ENCODE peak calls at places on chromosomes 6 and 20, in ten cellular contexts. X, E, O, V, M, L, H, C, N and I are unnamed samples.

GRCh38 chr6:79984261-79984660 is 20.2 kb upstream of the TTK start:
- DNase-seq in X (no peak), E (no peak), O (peak), V (no peak), M (peak), L (no peak), H (peak), C (peak), N (no peak), I (no peak)

GRCh38 chr20:60063739-60064138 is 105.5 kb downstream of the CDH26 start:
- DNase-seq in X (no peak), E (no peak), O (no peak), V (no peak), M (no peak), L (no peak), H (no peak), C (no peak), N (no peak), I (no peak)

GRCh38 chr6:11363881-11364576 is 131.6 kb upstream of the NEDD9 start:
- DNase-seq in X (no peak), E (no peak), O (peak), V (peak), M (no peak), L (no peak), H (peak), C (peak), N (no peak), I (no peak)

GRCh38 chr6:11368264-11368663 is 135.8 kb upstream of the NEDD9 start:
- DNase-seq in X (no peak), E (no peak), O (no peak), V (no peak), M (no peak), L (no peak), H (no peak), C (no peak), N (no peak), I (no peak)

GRCh38 chr20:31633339-31633914 is 4.3 kb upstream of the COX4I2 start:
- DNase-seq in X (no peak), E (no peak), O (no peak), V (no peak), M (no peak), L (no peak), H (no peak), C (no peak), N (no peak), I (no peak)

GRCh38 chr6:71012871-71013456 is 56.1 kb upstream of the B3GAT2 start:
- DNase-seq in X (peak), E (peak), O (no peak), V (no peak), M (peak), L (peak), H (peak), C (peak), N (no peak), I (no peak)

GRCh38 chr6:108115598-108116058 is 41.1 kb upstream of the OSTM1 start:
- DNase-seq in X (no peak), E (no peak), O (no peak), V (no peak), M (peak), L (no peak), H (peak), C (no peak), N (peak), I (no peak)

GRCh38 chr6:136783495-136784270 is 8.6 kb downstream of the MAP3K5 start:
- DNase-seq in X (no peak), E (no peak), O (no peak), V (no peak), M (no peak), L (no peak), H (no peak), C (no peak), N (no peak), I (no peak)

GRCh38 chr20:11216451-11217314 is 542.9 kb upstream of the JAG1 start:
- DNase-seq in X (peak), E (no peak), O (no peak), V (no peak), M (peak), L (no peak), H (no peak), C (no peak), N (peak), I (no peak)

GRCh38 chr6:22764521-22764920 is 195.2 kb downstream of the HDGFL1 start:
- DNase-seq in X (no peak), E (no peak), O (no peak), V (no peak), M (peak), L (no peak), H (no peak), C (peak), N (no peak), I (no peak)

GRCh38 chr6:64504509-64504908 is 868.9 kb downstream of the PHF3 start:
- DNase-seq in X (no peak), E (no peak), O (no peak), V (no peak), M (no peak), L (no peak), H (peak), C (peak), N (no peak), I (no peak)

GRCh38 chr6:5674141-5674540 is 332.6 kb downstream of the NRN1 start:
- DNase-seq in X (no peak), E (no peak), O (no peak), V (no peak), M (peak), L (no peak), H (no peak), C (no peak), N (no peak), I (no peak)

GRCh38 chr6:29602564-29603361 is 17.8 kb downstream of the OR2H2 start:
- DNase-seq in X (peak), E (peak), O (no peak), V (no peak), M (no peak), L (no peak), H (peak), C (no peak), N (no peak), I (no peak)

GRCh38 chr6:10588562-10589428 is 67.6 kb downstream of the GCNT2 start:
- DNase-seq in X (no peak), E (no peak), O (no peak), V (no peak), M (no peak), L (no peak), H (no peak), C (no peak), N (no peak), I (no peak)

GRCh38 chr20:17835240-17835940 is 133.2 kb downstream of the SNX5 start:
- DNase-seq in X (peak), E (no peak), O (no peak), V (no peak), M (peak), L (peak), H (peak), C (peak), N (peak), I (no peak)

GRCh38 chr6:7974932-7975763 is 64.6 kb upstream of the TXNDC5 start:
- DNase-seq in X (peak), E (no peak), O (no peak), V (no peak), M (peak), L (peak), H (peak), C (peak), N (peak), I (no peak)

GRCh38 chr6:34745277-34746103 is 11.8 kb upstream of the SNRPC start:
- DNase-seq in X (peak), E (no peak), O (no peak), V (no peak), M (peak), L (no peak), H (peak), C (peak), N (no peak), I (no peak)

GRCh38 chr6:144749263-144749662 is 464.1 kb downstream of the UTRN start:
- DNase-seq in X (no peak), E (peak), O (no peak), V (no peak), M (no peak), L (no peak), H (no peak), C (no peak), N (no peak), I (no peak)

GRCh38 chr6:15264902-15265761 is 19.3 kb downstream of the JARID2 start:
- DNase-seq in X (no peak), E (no peak), O (no peak), V (no peak), M (no peak), L (no peak), H (no peak), C (no peak), N (no peak), I (no peak)

GRCh38 chr6:108288742-108289141 is 6.1 kb upstream of the AFG1L start:
- DNase-seq in X (no peak), E (no peak), O (no peak), V (no peak), M (no peak), L (no peak), H (no peak), C (no peak), N (no peak), I (no peak)